ENCODE peak calls at places on chromosomes 2 and 18, in nine cellular contexts. One of them, this sample, is unnamed.
A peak's percentile ranks its signal among the peaks of the same experiment; 100 is the strongest.

GRCh38 chr2:50851891-50852290 is 180.0 kb downstream of the NRXN1 start:
- DNase-seq in heart left ventricle: no peak
- DNase-seq in esophagus squamous epithelium: no peak
- DNase-seq in breast epithelium: no peak
- DNase-seq in adrenal gland: no peak
- DNase-seq in IMR-90: no peak
- DNase-seq in body of pancreas: no peak
- DNase-seq in ovary: no peak
- DNase-seq in uterus: no peak
- DNase-seq in this sample: no peak

GRCh38 chr2:217805679-217806479 is 196.9 kb downstream of the TNS1 start:
- DNase-seq in heart left ventricle: peak; percentile 64
- DNase-seq in esophagus squamous epithelium: no peak
- DNase-seq in breast epithelium: no peak
- DNase-seq in adrenal gland: no peak
- DNase-seq in IMR-90: no peak
- DNase-seq in body of pancreas: peak; percentile 8
- DNase-seq in ovary: no peak
- DNase-seq in uterus: no peak
- DNase-seq in this sample: no peak

GRCh38 chr2:75047189-75047812 is 88.9 kb downstream of the POLE4 start:
- DNase-seq in heart left ventricle: no peak
- DNase-seq in esophagus squamous epithelium: no peak
- DNase-seq in breast epithelium: no peak
- DNase-seq in adrenal gland: no peak
- DNase-seq in IMR-90: peak; percentile 79
- DNase-seq in body of pancreas: no peak
- DNase-seq in ovary: no peak
- DNase-seq in uterus: no peak
- DNase-seq in this sample: no peak

GRCh38 chr2:189624648-189625355 is 36.5 kb upstream of the ASNSD1 start:
- DNase-seq in heart left ventricle: no peak
- DNase-seq in esophagus squamous epithelium: no peak
- DNase-seq in breast epithelium: no peak
- DNase-seq in adrenal gland: no peak
- DNase-seq in IMR-90: no peak
- DNase-seq in body of pancreas: no peak
- DNase-seq in ovary: no peak
- DNase-seq in uterus: no peak
- DNase-seq in this sample: no peak

GRCh38 chr2:159228006-159228655 is 58.4 kb downstream of the WDSUB1 start:
- DNase-seq in heart left ventricle: no peak
- DNase-seq in esophagus squamous epithelium: no peak
- DNase-seq in breast epithelium: no peak
- DNase-seq in adrenal gland: no peak
- DNase-seq in IMR-90: no peak
- DNase-seq in body of pancreas: no peak
- DNase-seq in ovary: no peak
- DNase-seq in uterus: no peak
- DNase-seq in this sample: no peak

GRCh38 chr2:107719141-107719540 is 107.6 kb upstream of the RGPD4 start:
- DNase-seq in heart left ventricle: no peak
- DNase-seq in esophagus squamous epithelium: no peak
- DNase-seq in breast epithelium: no peak
- DNase-seq in adrenal gland: no peak
- DNase-seq in IMR-90: no peak
- DNase-seq in body of pancreas: no peak
- DNase-seq in ovary: no peak
- DNase-seq in uterus: no peak
- DNase-seq in this sample: no peak

GRCh38 chr2:46119453-46119852 is 177.8 kb upstream of the EPAS1 start:
- DNase-seq in heart left ventricle: no peak
- DNase-seq in esophagus squamous epithelium: no peak
- DNase-seq in breast epithelium: no peak
- DNase-seq in adrenal gland: no peak
- DNase-seq in IMR-90: no peak
- DNase-seq in body of pancreas: no peak
- DNase-seq in ovary: no peak
- DNase-seq in uterus: no peak
- DNase-seq in this sample: no peak

GRCh38 chr2:136308621-136309020 is 190.7 kb upstream of the CXCR4 start:
- DNase-seq in heart left ventricle: no peak
- DNase-seq in esophagus squamous epithelium: no peak
- DNase-seq in breast epithelium: no peak
- DNase-seq in adrenal gland: no peak
- DNase-seq in IMR-90: no peak
- DNase-seq in body of pancreas: no peak
- DNase-seq in ovary: no peak
- DNase-seq in uterus: no peak
- DNase-seq in this sample: no peak

GRCh38 chr18:75483662-75484061 is 56.2 kb upstream of the SMIM21 start:
- DNase-seq in heart left ventricle: no peak
- DNase-seq in esophagus squamous epithelium: no peak
- DNase-seq in breast epithelium: no peak
- DNase-seq in adrenal gland: no peak
- DNase-seq in IMR-90: no peak
- DNase-seq in body of pancreas: no peak
- DNase-seq in ovary: no peak
- DNase-seq in uterus: no peak
- DNase-seq in this sample: no peak

GRCh38 chr2:119771331-119771730 is 11.6 kb downstream of the PTPN4 start:
- DNase-seq in heart left ventricle: no peak
- DNase-seq in esophagus squamous epithelium: no peak
- DNase-seq in breast epithelium: no peak
- DNase-seq in adrenal gland: no peak
- DNase-seq in IMR-90: no peak
- DNase-seq in body of pancreas: no peak
- DNase-seq in ovary: no peak
- DNase-seq in uterus: no peak
- DNase-seq in this sample: peak; percentile 25

GRCh38 chr2:178860551-178860950 is 53.3 kb upstream of the TTN start:
- DNase-seq in heart left ventricle: no peak
- DNase-seq in esophagus squamous epithelium: no peak
- DNase-seq in breast epithelium: no peak
- DNase-seq in adrenal gland: peak; percentile 84
- DNase-seq in IMR-90: no peak
- DNase-seq in body of pancreas: peak; percentile 63
- DNase-seq in ovary: peak; percentile 52
- DNase-seq in uterus: peak; percentile 23
- DNase-seq in this sample: no peak

GRCh38 chr18:61948842-61949438 is 56.1 kb upstream of the RNF152 start:
- DNase-seq in heart left ventricle: no peak
- DNase-seq in esophagus squamous epithelium: no peak
- DNase-seq in breast epithelium: no peak
- DNase-seq in adrenal gland: no peak
- DNase-seq in IMR-90: no peak
- DNase-seq in body of pancreas: no peak
- DNase-seq in ovary: no peak
- DNase-seq in uterus: no peak
- DNase-seq in this sample: no peak

GRCh38 chr18:46712406-46712805 is 44.4 kb downstream of the ST8SIA5 start:
- DNase-seq in heart left ventricle: no peak
- DNase-seq in esophagus squamous epithelium: no peak
- DNase-seq in breast epithelium: no peak
- DNase-seq in adrenal gland: peak; percentile 91
- DNase-seq in IMR-90: peak; percentile 58
- DNase-seq in body of pancreas: no peak
- DNase-seq in ovary: no peak
- DNase-seq in uterus: no peak
- DNase-seq in this sample: no peak

GRCh38 chr2:42293019-42293418 is 68.0 kb downstream of the COX7A2L start:
- DNase-seq in heart left ventricle: no peak
- DNase-seq in esophagus squamous epithelium: no peak
- DNase-seq in breast epithelium: no peak
- DNase-seq in adrenal gland: no peak
- DNase-seq in IMR-90: no peak
- DNase-seq in body of pancreas: no peak
- DNase-seq in ovary: no peak
- DNase-seq in uterus: no peak
- DNase-seq in this sample: no peak

GRCh38 chr18:49168970-49169619 is 218.3 kb upstream of the SMAD7 start:
- DNase-seq in heart left ventricle: no peak
- DNase-seq in esophagus squamous epithelium: no peak
- DNase-seq in breast epithelium: no peak
- DNase-seq in adrenal gland: no peak
- DNase-seq in IMR-90: no peak
- DNase-seq in body of pancreas: peak; percentile 57
- DNase-seq in ovary: no peak
- DNase-seq in uterus: no peak
- DNase-seq in this sample: no peak

GRCh38 chr18:45054595-45054994 is 373.9 kb downstream of the SETBP1 start:
- DNase-seq in heart left ventricle: no peak
- DNase-seq in esophagus squamous epithelium: no peak
- DNase-seq in breast epithelium: no peak
- DNase-seq in adrenal gland: no peak
- DNase-seq in IMR-90: no peak
- DNase-seq in body of pancreas: no peak
- DNase-seq in ovary: no peak
- DNase-seq in uterus: no peak
- DNase-seq in this sample: no peak

GRCh38 chr2:216370961-216371633 is 1.2 kb downstream of the MARCHF4 start:
- DNase-seq in heart left ventricle: no peak
- DNase-seq in esophagus squamous epithelium: no peak
- DNase-seq in breast epithelium: no peak
- DNase-seq in adrenal gland: no peak
- DNase-seq in IMR-90: no peak
- DNase-seq in body of pancreas: no peak
- DNase-seq in ovary: no peak
- DNase-seq in uterus: no peak
- DNase-seq in this sample: no peak

GRCh38 chr2:216375288-216375687 is 3.0 kb upstream of the MARCHF4 start:
- DNase-seq in heart left ventricle: no peak
- DNase-seq in esophagus squamous epithelium: no peak
- DNase-seq in breast epithelium: no peak
- DNase-seq in adrenal gland: no peak
- DNase-seq in IMR-90: no peak
- DNase-seq in body of pancreas: no peak
- DNase-seq in ovary: no peak
- DNase-seq in uterus: no peak
- DNase-seq in this sample: no peak

GRCh38 chr2:216371756-216372702 is at the start of gene MARCHF4:
- DNase-seq in heart left ventricle: peak; percentile 87
- DNase-seq in esophagus squamous epithelium: no peak
- DNase-seq in breast epithelium: peak; percentile 66
- DNase-seq in adrenal gland: peak; percentile 80
- DNase-seq in IMR-90: peak; percentile 90
- DNase-seq in body of pancreas: peak; percentile 59
- DNase-seq in ovary: peak; percentile 58
- DNase-seq in uterus: peak; percentile 42
- DNase-seq in this sample: peak; percentile 60

GRCh38 chr2:216373896-216374295 is 1.6 kb upstream of the MARCHF4 start:
- DNase-seq in heart left ventricle: no peak
- DNase-seq in esophagus squamous epithelium: no peak
- DNase-seq in breast epithelium: no peak
- DNase-seq in adrenal gland: no peak
- DNase-seq in IMR-90: peak; percentile 31
- DNase-seq in body of pancreas: no peak
- DNase-seq in ovary: no peak
- DNase-seq in uterus: no peak
- DNase-seq in this sample: no peak

GRCh38 chr2:216372761-216373291 is 543 bp upstream of the MARCHF4 start:
- DNase-seq in heart left ventricle: no peak
- DNase-seq in esophagus squamous epithelium: no peak
- DNase-seq in breast epithelium: no peak
- DNase-seq in adrenal gland: no peak
- DNase-seq in IMR-90: peak; percentile 93
- DNase-seq in body of pancreas: no peak
- DNase-seq in ovary: no peak
- DNase-seq in uterus: no peak
- DNase-seq in this sample: no peak
- TF ChIP-seq POLR2A in heart left ventricle: no peak
- TF ChIP-seq POLR2A in esophagus squamous epithelium: no peak
- TF ChIP-seq POLR2A in breast epithelium: no peak
- TF ChIP-seq POLR2A in adrenal gland: no peak
- TF ChIP-seq POLR2A in IMR-90: no peak
- TF ChIP-seq POLR2A in body of pancreas: no peak
- TF ChIP-seq POLR2A in ovary: no peak
- TF ChIP-seq POLR2A in uterus: no peak
- TF ChIP-seq POLR2A in this sample: no peak

GRCh38 chr2:176130153-176130916 is 830 bp downstream of the HOXD8 start:
- DNase-seq in heart left ventricle: no peak
- DNase-seq in esophagus squamous epithelium: no peak
- DNase-seq in breast epithelium: no peak
- DNase-seq in adrenal gland: peak; percentile 68
- DNase-seq in IMR-90: no peak
- DNase-seq in body of pancreas: no peak
- DNase-seq in ovary: peak; percentile 81
- DNase-seq in uterus: peak; percentile 92
- DNase-seq in this sample: peak; percentile 71
- TF ChIP-seq POLR2A in heart left ventricle: no peak
- TF ChIP-seq POLR2A in esophagus squamous epithelium: no peak
- TF ChIP-seq POLR2A in breast epithelium: no peak
- TF ChIP-seq POLR2A in adrenal gland: peak; percentile 64
- TF ChIP-seq POLR2A in IMR-90: no peak
- TF ChIP-seq POLR2A in body of pancreas: no peak
- TF ChIP-seq POLR2A in ovary: peak; percentile 62
- TF ChIP-seq POLR2A in uterus: peak; percentile 20
- TF ChIP-seq POLR2A in this sample: no peak

DNA sequence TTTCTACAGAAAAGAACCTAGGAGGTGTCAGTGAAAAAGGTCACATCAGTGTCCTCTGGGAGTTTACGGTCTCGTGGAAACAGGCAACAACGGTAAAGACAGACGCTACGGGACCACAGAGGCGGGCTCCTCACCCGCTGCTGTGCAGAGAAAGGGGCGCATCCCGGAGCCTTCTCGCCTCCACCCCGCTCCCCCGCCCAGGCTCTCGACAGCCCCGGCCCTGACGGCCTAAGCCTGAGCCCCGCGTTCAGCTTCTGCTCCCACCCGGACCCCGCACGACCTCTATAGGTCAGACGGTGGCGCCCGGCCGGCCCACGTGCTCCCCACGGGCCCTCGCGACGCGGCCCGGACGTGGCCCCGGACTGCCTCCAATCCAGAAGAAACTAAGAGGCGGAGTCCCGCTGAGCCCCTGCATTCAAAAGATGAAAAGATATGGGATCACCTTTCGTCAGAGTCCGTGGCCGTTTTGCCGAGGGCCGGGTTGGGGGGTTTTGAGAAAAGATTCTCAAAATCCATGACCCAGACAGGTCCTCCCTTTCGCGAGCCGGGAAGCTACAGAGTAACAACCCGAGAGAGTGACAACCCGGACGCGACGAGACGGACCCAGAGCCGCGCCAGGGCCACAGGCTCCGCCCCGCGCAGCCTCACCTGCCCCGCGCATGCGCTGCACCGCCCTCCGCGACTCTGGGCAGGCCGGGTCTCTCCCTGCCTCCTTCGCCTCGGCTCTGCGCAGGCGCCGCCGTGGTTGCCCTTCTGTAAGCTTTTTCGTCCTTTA is at the start of gene ZC3H8:
- DNase-seq in heart left ventricle: peak; percentile 98
- DNase-seq in esophagus squamous epithelium: peak; percentile 63
- DNase-seq in breast epithelium: peak; percentile 94
- DNase-seq in adrenal gland: peak; percentile 97
- DNase-seq in IMR-90: peak; percentile 75
- DNase-seq in body of pancreas: peak; percentile 97
- DNase-seq in ovary: peak; percentile 92
- DNase-seq in uterus: peak; percentile 90
- DNase-seq in this sample: peak; percentile 97
- TF ChIP-seq POLR2A in heart left ventricle: peak; percentile 40
- TF ChIP-seq POLR2A in esophagus squamous epithelium: no peak
- TF ChIP-seq POLR2A in breast epithelium: peak; percentile 67
- TF ChIP-seq POLR2A in adrenal gland: peak; percentile 72
- TF ChIP-seq POLR2A in IMR-90: no peak
- TF ChIP-seq POLR2A in body of pancreas: peak; percentile 45
- TF ChIP-seq POLR2A in ovary: peak; percentile 53
- TF ChIP-seq POLR2A in uterus: peak; percentile 65
- TF ChIP-seq POLR2A in this sample: peak; percentile 94

GRCh38 chr18:13447621-13448020 is 229.1 kb downstream of the LDLRAD4 start:
- DNase-seq in heart left ventricle: peak; percentile 49
- DNase-seq in esophagus squamous epithelium: no peak
- DNase-seq in breast epithelium: no peak
- DNase-seq in adrenal gland: peak; percentile 67
- DNase-seq in IMR-90: peak; percentile 48
- DNase-seq in body of pancreas: no peak
- DNase-seq in ovary: no peak
- DNase-seq in uterus: no peak
- DNase-seq in this sample: no peak
- TF ChIP-seq POLR2A in heart left ventricle: no peak
- TF ChIP-seq POLR2A in esophagus squamous epithelium: no peak
- TF ChIP-seq POLR2A in breast epithelium: no peak
- TF ChIP-seq POLR2A in adrenal gland: no peak
- TF ChIP-seq POLR2A in IMR-90: no peak
- TF ChIP-seq POLR2A in body of pancreas: no peak
- TF ChIP-seq POLR2A in ovary: no peak
- TF ChIP-seq POLR2A in uterus: no peak
- TF ChIP-seq POLR2A in this sample: no peak

This sample was measured in erythroblast.